ENCODE peak calls at places on chromosome 14, in ten cellular contexts. Q, H, T, L, C, G, U, A, S and N are unnamed samples.

GRCh38 chr14:20356422-20356821 is 13.0 kb downstream of the PARP2 start:
- DNase-seq in Q (no peak), H (no peak), L (no peak), T (no peak), C (peak; percentile 5), G (no peak), A (no peak), S (no peak), U (no peak), N (no peak)

GRCh38 chr14:23660290-23661226 is 24.4 kb downstream of the DHRS2 start:
- DNase-seq in H (no peak), S (peak; percentile 23), A (no peak), C (no peak), L (no peak), T (peak; percentile 2), Q (peak; percentile 49), G (no peak), U (no peak), N (no peak)

GRCh38 chr14:68951051-68951797 is 27.9 kb downstream of the ACTN1 start:
- DNase-seq in U (no peak), A (no peak), L (peak; percentile 94), S (no peak), G (peak; percentile 99), Q (no peak), C (peak; percentile 95), H (no peak), T (no peak), N (peak; percentile 99)

GRCh38 chr14:79701371-79701770 is 509.9 kb downstream of the DIO2 start:
- DNase-seq in A (no peak), U (no peak), Q (no peak), G (no peak), T (no peak), S (no peak), C (no peak), L (no peak), H (no peak), N (no peak)

GRCh38 chr14:53902307-53902706 is 54.3 kb downstream of the BMP4 start:
- DNase-seq in U (no peak), L (no peak), T (no peak), A (no peak), H (no peak), C (no peak), S (no peak), Q (no peak), G (no peak), N (peak; percentile 90)

GRCh38 chr14:68679746-68680467 is 113.0 kb downstream of the ZFP36L1 start:
- DNase-seq in C (no peak), S (no peak), U (no peak), A (no peak), L (no peak), T (no peak), H (no peak), G (no peak), Q (no peak), N (no peak)

GRCh38 chr14:91586451-91586850 is 76.3 kb upstream of the PPP4R3A start:
- DNase-seq in G (no peak), C (no peak), L (no peak), U (no peak), Q (no peak), T (no peak), S (no peak), H (no peak), A (no peak), N (no peak)

GRCh38 chr14:106459971-106460730 is 933.8 kb downstream of the TMEM121 start:
- DNase-seq in U (no peak), C (no peak), H (peak; percentile 26), T (no peak), S (peak; percentile 75), G (no peak), L (no peak), Q (no peak), A (no peak), N (no peak)

GRCh38 chr14:22448035-22448904 is 140.8 kb downstream of the DAD1 start:
- DNase-seq in A (no peak), T (no peak), H (no peak), Q (no peak), S (no peak), G (no peak), C (no peak), U (no peak), L (no peak), N (no peak)

GRCh38 chr14:21201732-21202462 is 46.0 kb upstream of the OR5AU1 start:
- DNase-seq in H (no peak), C (no peak), S (no peak), Q (no peak), A (no peak), T (no peak), L (no peak), U (no peak), G (no peak), N (no peak)

GRCh38 chr14:32998433-32998832 is 59.8 kb downstream of the NPAS3 start:
- DNase-seq in S (no peak), U (peak; percentile 28), Q (no peak), H (no peak), L (no peak), G (no peak), T (no peak), A (no peak), C (peak; percentile 29), N (no peak)

GRCh38 chr14:72887514-72887913 is 6.4 kb downstream of the DPF3 start:
- DNase-seq in S (no peak), Q (no peak), L (no peak), U (no peak), A (no peak), C (no peak), H (no peak), G (no peak), T (no peak), N (no peak)

GRCh38 chr14:51817326-51817725 is 43.1 kb upstream of the GNG2 start:
- DNase-seq in G (no peak), U (no peak), Q (no peak), H (no peak), S (no peak), C (no peak), A (no peak), T (no peak), L (no peak), N (no peak)

GRCh38 chr14:99118046-99118721 is 153.8 kb downstream of the BCL11B start:
- DNase-seq in U (no peak), S (no peak), T (no peak), H (no peak), L (no peak), C (no peak), A (no peak), G (no peak), Q (no peak), N (no peak)

GRCh38 chr14:23405096-23405495 is 3.0 kb downstream of the MYH6 start:
- DNase-seq in S (no peak), G (no peak), H (no peak), U (no peak), Q (no peak), L (no peak), T (no peak), C (no peak), A (no peak), N (no peak)

GRCh38 chr14:101918125-101918989 is 46.0 kb upstream of the DYNC1H1 start:
- DNase-seq in H (no peak), L (no peak), C (no peak), S (no peak), U (no peak), A (no peak), T (no peak), Q (no peak), G (no peak), N (peak; percentile 9)

GRCh38 chr14:100313045-100313400 is 6.8 kb upstream of the SLC25A29 start:
- DNase-seq in C (no peak), A (no peak), T (no peak), Q (no peak), S (no peak), L (no peak), G (no peak), H (no peak), U (no peak), N (no peak)

GRCh38 chr14:94050231-94050880 is 24.2 kb downstream of the OTUB2 start:
- DNase-seq in S (peak; percentile 1), U (no peak), T (no peak), C (no peak), H (no peak), Q (no peak), G (no peak), L (no peak), A (no peak), N (no peak)

GRCh38 chr14:54189358-54190354 is 207.2 kb upstream of the CDKN3 start:
- DNase-seq in L (no peak), H (no peak), T (no peak), G (peak; percentile 77), Q (no peak), U (no peak), C (peak; percentile 64), S (no peak), A (no peak), N (peak; percentile 72)

GRCh38 chr14:55180434-55180833 is 11.0 kb downstream of the DLGAP5 start:
- DNase-seq in U (no peak), C (no peak), S (no peak), L (no peak), T (no peak), G (no peak), Q (no peak), A (no peak), H (no peak), N (no peak)

GRCh38 chr14:59483360-59483759 is 848 bp downstream of the L3HYPDH start:
- DNase-seq in G (peak; percentile 79), U (peak; percentile 57), H (no peak), A (no peak), S (no peak), T (no peak), C (peak; percentile 65), Q (no peak), L (no peak), N (peak; percentile 78)

GRCh38 chr14:94489336-94489735 is 13.3 kb upstream of the SERPINA9 start:
- DNase-seq in G (no peak), L (no peak), A (no peak), Q (no peak), T (no peak), H (no peak), U (no peak), C (no peak), S (no peak), N (no peak)

GRCh38 chr14:62269204-62269603 is 507.0 kb downstream of the SNAPC1 start:
- DNase-seq in U (no peak), S (peak; percentile 11), L (no peak), H (no peak), A (no peak), C (peak; percentile 23), Q (no peak), G (peak; percentile 6), T (no peak), N (peak; percentile 37)

GRCh38 chr14:104222396-104223036 is 84.1 kb downstream of the KIF26A start:
- DNase-seq in A (no peak), Q (no peak), S (no peak), T (no peak), H (no peak), G (no peak), L (no peak), C (no peak), U (no peak), N (no peak)

GRCh38 chr14:22689186-22689585 is 45.0 kb upstream of the OR6J1 start:
- DNase-seq in A (no peak), H (no peak), U (no peak), G (peak; percentile 91), T (no peak), L (no peak), S (no peak), C (peak; percentile 90), Q (no peak), N (peak; percentile 93)

GRCh38 chr14:94213021-94213420 is 38.9 kb downstream of the PPP4R4 start:
- DNase-seq in T (no peak), A (no peak), G (peak; percentile 72), S (no peak), C (peak; percentile 35), Q (no peak), U (no peak), L (no peak), H (no peak), N (no peak)

GRCh38 chr14:80055912-80056801 is 155.1 kb downstream of the DIO2 start:
- DNase-seq in A (peak; percentile 13), S (no peak), L (peak; percentile 20), G (peak; percentile 48), H (no peak), C (peak; percentile 70), Q (peak; percentile 57), U (peak; percentile 63), T (no peak), N (peak; percentile 63)